ENCODE peak calls at places on chromosome 16, in five cellular contexts. One of them, this sample, is unnamed.

GRCh38 chr16:56199164-56199563 is 7.9 kb downstream of the GNAO1 start:
- DNase-seq in H1: no peak
- DNase-seq in SK-N-SH: no peak
- DNase-seq in GM12891: no peak
- DNase-seq in HepG2: no peak
- DNase-seq in this sample: no peak

GRCh38 chr16:17282247-17282646 is 188.5 kb downstream of the XYLT1 start:
- DNase-seq in H1: no peak
- DNase-seq in SK-N-SH: no peak
- DNase-seq in GM12891: no peak
- DNase-seq in HepG2: no peak
- DNase-seq in this sample: no peak

GRCh38 chr16:68737046-68737729 is at the start of gene CDH1:
- DNase-seq in H1: peak; percentile 86
- DNase-seq in SK-N-SH: peak; percentile 73
- DNase-seq in GM12891: peak; percentile 43
- DNase-seq in HepG2: no peak
- DNase-seq in this sample: no peak

GRCh38 chr16:733382-734207 is 6.7 kb downstream of the HAGHL start:
- DNase-seq in H1: no peak
- DNase-seq in SK-N-SH: peak; percentile 87
- DNase-seq in GM12891: no peak
- DNase-seq in HepG2: no peak
- DNase-seq in this sample: no peak

GRCh38 chr16:49858200-49859129 is 2.6 kb upstream of the ZNF423 start:
- DNase-seq in H1: no peak
- DNase-seq in SK-N-SH: peak; percentile 82
- DNase-seq in GM12891: no peak
- DNase-seq in HepG2: no peak
- DNase-seq in this sample: no peak

GRCh38 chr16:57982345-57982744 is 11.4 kb upstream of the CNGB1 start:
- DNase-seq in H1: no peak
- DNase-seq in SK-N-SH: no peak
- DNase-seq in GM12891: no peak
- DNase-seq in HepG2: no peak
- DNase-seq in this sample: no peak

GRCh38 chr16:56948234-56948633 is 13.5 kb upstream of the CETP start:
- DNase-seq in H1: no peak
- DNase-seq in SK-N-SH: no peak
- DNase-seq in GM12891: no peak
- DNase-seq in HepG2: no peak
- DNase-seq in this sample: no peak

GRCh38 chr16:69112285-69113129 is 7.1 kb downstream of the HAS3 start:
- DNase-seq in H1: no peak
- DNase-seq in SK-N-SH: peak; percentile 82
- DNase-seq in GM12891: peak; percentile 80
- DNase-seq in HepG2: peak; percentile 62
- DNase-seq in this sample: peak; percentile 83

GRCh38 chr16:60788631-60789030 is 1247.6 kb downstream of the CDH8 start:
- DNase-seq in H1: no peak
- DNase-seq in SK-N-SH: no peak
- DNase-seq in GM12891: no peak
- DNase-seq in HepG2: no peak
- DNase-seq in this sample: no peak

GRCh38 chr16:74601131-74601871 is 5.6 kb downstream of the GLG1 start:
- DNase-seq in H1: no peak
- DNase-seq in SK-N-SH: peak; percentile 30
- DNase-seq in GM12891: peak; percentile 31
- DNase-seq in HepG2: no peak
- DNase-seq in this sample: no peak

GRCh38 chr16:27174007-27174406 is 29.3 kb upstream of the KDM8 start:
- DNase-seq in H1: no peak
- DNase-seq in SK-N-SH: peak; percentile 52
- DNase-seq in GM12891: no peak
- DNase-seq in HepG2: no peak
- DNase-seq in this sample: no peak

GRCh38 chr16:26826500-26826899 is 240.2 kb upstream of the C16orf82 start:
- DNase-seq in H1: no peak
- DNase-seq in SK-N-SH: no peak
- DNase-seq in GM12891: no peak
- DNase-seq in HepG2: no peak
- DNase-seq in this sample: no peak

GRCh38 chr16:54290203-54291106 is 3.9 kb upstream of the IRX3 start:
- DNase-seq in H1: no peak
- DNase-seq in SK-N-SH: no peak
- DNase-seq in GM12891: no peak
- DNase-seq in HepG2: no peak
- DNase-seq in this sample: no peak

GRCh38 chr16:22685162-22685830 is 128.7 kb upstream of the HS3ST2 start:
- DNase-seq in H1: no peak
- DNase-seq in SK-N-SH: no peak
- DNase-seq in GM12891: no peak
- DNase-seq in HepG2: no peak
- DNase-seq in this sample: no peak

GRCh38 chr16:65751622-65752598 is 614.6 kb upstream of the CDH5 start:
- DNase-seq in H1: no peak
- DNase-seq in SK-N-SH: no peak
- DNase-seq in GM12891: no peak
- DNase-seq in HepG2: no peak
- DNase-seq in this sample: no peak

GRCh38 chr16:15764112-15764511 is 92.7 kb downstream of the MYH11 start:
- DNase-seq in H1: no peak
- DNase-seq in SK-N-SH: no peak
- DNase-seq in GM12891: no peak
- DNase-seq in HepG2: no peak
- DNase-seq in this sample: no peak

GRCh38 chr16:70157477-70158260 is 15.9 kb upstream of the CLEC18C start:
- DNase-seq in H1: no peak
- DNase-seq in SK-N-SH: peak; percentile 15
- DNase-seq in GM12891: no peak
- DNase-seq in HepG2: peak; percentile 98
- DNase-seq in this sample: no peak

GRCh38 chr16:50910698-50911025 is 168.8 kb downstream of the CYLD start:
- DNase-seq in H1: no peak
- DNase-seq in SK-N-SH: no peak
- DNase-seq in GM12891: no peak
- DNase-seq in HepG2: no peak
- DNase-seq in this sample: no peak

GRCh38 chr16:22291860-22292692 is 5.1 kb upstream of the POLR3E start:
- DNase-seq in H1: no peak
- DNase-seq in SK-N-SH: no peak
- DNase-seq in GM12891: no peak
- DNase-seq in HepG2: no peak
- DNase-seq in this sample: no peak

DNA sequence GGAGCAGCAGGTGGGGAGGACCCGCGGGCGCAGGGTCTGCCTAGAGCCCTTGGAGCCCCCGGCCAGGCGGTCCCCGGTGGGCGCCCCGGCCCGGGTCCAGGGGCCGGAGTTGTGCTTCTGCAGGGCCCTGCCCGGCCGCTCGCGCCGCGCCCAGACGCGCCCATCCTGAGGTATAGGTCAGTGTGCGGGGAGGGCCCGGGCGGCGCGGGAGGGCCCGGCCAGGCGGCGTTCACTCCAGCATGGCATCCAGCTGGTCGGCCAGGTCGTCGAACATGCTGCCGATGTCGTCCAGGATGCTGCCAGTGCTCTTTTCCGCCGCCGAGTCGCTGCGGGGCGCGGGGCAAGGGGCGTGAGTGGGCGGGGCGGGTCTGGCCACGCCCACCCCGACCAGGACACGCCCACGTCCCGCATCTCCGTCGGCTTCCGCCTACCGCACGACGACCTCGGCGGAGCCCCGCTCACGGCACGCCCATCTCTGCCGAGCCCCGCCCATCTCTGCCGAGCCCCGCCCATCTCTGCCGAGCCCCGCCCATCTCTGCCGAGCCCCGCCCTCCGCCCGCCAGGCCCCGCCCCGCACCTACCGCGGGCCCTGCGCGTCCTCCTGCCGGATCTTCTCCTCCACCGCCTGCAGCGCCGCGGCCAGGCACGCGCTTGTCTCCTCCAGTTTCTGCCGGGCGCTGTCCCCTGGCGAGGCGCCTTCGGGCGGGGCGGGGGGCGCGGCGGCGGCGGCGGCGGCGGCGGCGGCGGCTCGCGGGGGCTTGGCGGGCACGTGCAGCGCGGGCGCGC is 17.9 kb downstream of the CASKIN1 start:
- DNase-seq in H1: peak; percentile 62
- DNase-seq in SK-N-SH: peak; percentile 73
- DNase-seq in GM12891: peak; percentile 68
- DNase-seq in HepG2: no peak
- DNase-seq in this sample: no peak
- TF ChIP-seq POLR2AphosphoS5 in H1: peak; percentile 75
- TF ChIP-seq POLR2AphosphoS5 in SK-N-SH: no peak
- TF ChIP-seq POLR2AphosphoS5 in GM12891: no peak
- TF ChIP-seq POLR2AphosphoS5 in HepG2: no peak
- TF ChIP-seq POLR2AphosphoS5 in this sample: no peak

GRCh38 chr16:84207869-84208268 is 16.9 kb downstream of the ADAD2 start:
- DNase-seq in H1: no peak
- DNase-seq in SK-N-SH: no peak
- DNase-seq in GM12891: no peak
- DNase-seq in HepG2: no peak
- DNase-seq in this sample: no peak
- TF ChIP-seq TAF1 in H1: no peak
- TF ChIP-seq TAF1 in SK-N-SH: no peak
- TF ChIP-seq TAF1 in GM12891: no peak
- TF ChIP-seq TAF1 in HepG2: no peak
- TF ChIP-seq TAF1 in this sample: no peak

GRCh38 chr16:3638916-3639644 is 15.4 kb upstream of the DNASE1 start:
- DNase-seq in H1: no peak
- DNase-seq in SK-N-SH: no peak
- DNase-seq in GM12891: no peak
- DNase-seq in HepG2: no peak
- DNase-seq in this sample: no peak

GRCh38 chr16:3640632-3641501 is 13.6 kb upstream of the DNASE1 start:
- DNase-seq in H1: no peak
- DNase-seq in SK-N-SH: no peak
- DNase-seq in GM12891: no peak
- DNase-seq in HepG2: no peak
- DNase-seq in this sample: no peak

GRCh38 chr16:3640207-3640606 is 14.3 kb upstream of the DNASE1 start:
- DNase-seq in H1: no peak
- DNase-seq in SK-N-SH: peak; percentile 23
- DNase-seq in GM12891: no peak
- DNase-seq in HepG2: peak; percentile 62
- DNase-seq in this sample: no peak

GRCh38 chr16:3641801-3642396 is 12.6 kb upstream of the DNASE1 start:
- DNase-seq in H1: no peak
- DNase-seq in SK-N-SH: peak; percentile 46
- DNase-seq in GM12891: no peak
- DNase-seq in HepG2: no peak
- DNase-seq in this sample: no peak

GRCh38 chr16:3637371-3637923 is 17.0 kb upstream of the DNASE1 start:
- DNase-seq in H1: no peak
- DNase-seq in SK-N-SH: peak; percentile 29
- DNase-seq in GM12891: no peak
- DNase-seq in HepG2: peak; percentile 60
- DNase-seq in this sample: no peak
- TF ChIP-seq POLR2AphosphoS5 in H1: no peak
- TF ChIP-seq POLR2AphosphoS5 in SK-N-SH: no peak
- TF ChIP-seq POLR2AphosphoS5 in GM12891: peak; percentile 27
- TF ChIP-seq POLR2AphosphoS5 in HepG2: no peak
- TF ChIP-seq POLR2AphosphoS5 in this sample: no peak

GRCh38 chr16:61987474-61988012 is 48.7 kb downstream of the CDH8 start:
- DNase-seq in H1: no peak
- DNase-seq in SK-N-SH: no peak
- DNase-seq in GM12891: no peak
- DNase-seq in HepG2: no peak
- DNase-seq in this sample: no peak

GRCh38 chr16:61998460-61998859 is 37.8 kb downstream of the CDH8 start:
- DNase-seq in H1: no peak
- DNase-seq in SK-N-SH: no peak
- DNase-seq in GM12891: no peak
- DNase-seq in HepG2: no peak
- DNase-seq in this sample: no peak

GRCh38 chr16:61993076-61993475 is 43.2 kb downstream of the CDH8 start:
- DNase-seq in H1: no peak
- DNase-seq in SK-N-SH: no peak
- DNase-seq in GM12891: no peak
- DNase-seq in HepG2: no peak
- DNase-seq in this sample: no peak
- TF ChIP-seq TAF1 in H1: no peak
- TF ChIP-seq TAF1 in SK-N-SH: no peak
- TF ChIP-seq TAF1 in GM12891: no peak
- TF ChIP-seq TAF1 in HepG2: no peak
- TF ChIP-seq TAF1 in this sample: no peak

GRCh38 chr16:53100889-53101288 is 46.1 kb downstream of the CHD9 start:
- DNase-seq in H1: no peak
- DNase-seq in SK-N-SH: no peak
- DNase-seq in GM12891: no peak
- DNase-seq in HepG2: no peak
- DNase-seq in this sample: no peak
- TF ChIP-seq POLR2AphosphoS5 in H1: no peak
- TF ChIP-seq POLR2AphosphoS5 in SK-N-SH: no peak
- TF ChIP-seq POLR2AphosphoS5 in GM12891: no peak
- TF ChIP-seq POLR2AphosphoS5 in HepG2: no peak
- TF ChIP-seq POLR2AphosphoS5 in this sample: no peak